ENCODE peak calls at places on chromosomes 1 and 21, in five cellular contexts. One of them, this sample, is unnamed.

GRCh38 chr1:247448107-247448778 is 9.7 kb downstream of the OR2B11 start:
- DNase-seq in heart left ventricle: peak
- DNase-seq in cardiac fibroblast: peak
- DNase-seq in epithelial cell of esophagus: peak
- DNase-seq in HFF-Myc: peak
- DNase-seq in this sample: peak

GRCh38 chr1:198088360-198089071 is 68.3 kb upstream of the NEK7 start:
- DNase-seq in heart left ventricle: no peak
- DNase-seq in cardiac fibroblast: peak
- DNase-seq in epithelial cell of esophagus: peak
- DNase-seq in HFF-Myc: no peak
- DNase-seq in this sample: peak

GRCh38 chr1:174197547-174197946 is 38.2 kb downstream of the RABGAP1L start:
- DNase-seq in heart left ventricle: no peak
- DNase-seq in cardiac fibroblast: no peak
- DNase-seq in epithelial cell of esophagus: no peak
- DNase-seq in HFF-Myc: no peak
- DNase-seq in this sample: no peak

GRCh38 chr1:226967665-226968064 is 27.6 kb downstream of the COQ8A start:
- DNase-seq in heart left ventricle: no peak
- DNase-seq in cardiac fibroblast: peak
- DNase-seq in epithelial cell of esophagus: peak
- DNase-seq in HFF-Myc: no peak
- DNase-seq in this sample: no peak

GRCh38 chr1:75083848-75084514 is 50.2 kb upstream of the LHX8 start:
- DNase-seq in heart left ventricle: no peak
- DNase-seq in cardiac fibroblast: no peak
- DNase-seq in epithelial cell of esophagus: peak
- DNase-seq in HFF-Myc: no peak
- DNase-seq in this sample: no peak

GRCh38 chr1:20846461-20847374 is 59.6 kb upstream of the HP1BP3 start:
- DNase-seq in heart left ventricle: no peak
- DNase-seq in cardiac fibroblast: no peak
- DNase-seq in epithelial cell of esophagus: no peak
- DNase-seq in HFF-Myc: no peak
- DNase-seq in this sample: no peak

GRCh38 chr1:223759273-223759672 is 46.9 kb downstream of the CAPN2 start:
- DNase-seq in heart left ventricle: no peak
- DNase-seq in cardiac fibroblast: no peak
- DNase-seq in epithelial cell of esophagus: no peak
- DNase-seq in HFF-Myc: no peak
- DNase-seq in this sample: no peak

GRCh38 chr1:203628997-203629508 is 2.4 kb downstream of the ATP2B4 start:
- DNase-seq in heart left ventricle: no peak
- DNase-seq in cardiac fibroblast: no peak
- DNase-seq in epithelial cell of esophagus: no peak
- DNase-seq in HFF-Myc: no peak
- DNase-seq in this sample: no peak

GRCh38 chr1:40477680-40478057 is 579 bp downstream of the ZFP69 start:
- DNase-seq in heart left ventricle: no peak
- DNase-seq in cardiac fibroblast: peak
- DNase-seq in epithelial cell of esophagus: peak
- DNase-seq in HFF-Myc: no peak
- DNase-seq in this sample: peak

GRCh38 chr21:38144193-38144592 is 112.6 kb upstream of the KCNJ15 start:
- DNase-seq in heart left ventricle: no peak
- DNase-seq in cardiac fibroblast: no peak
- DNase-seq in epithelial cell of esophagus: no peak
- DNase-seq in HFF-Myc: no peak
- DNase-seq in this sample: no peak

GRCh38 chr1:229117664-229118300 is 153.1 kb upstream of the RAB4A start:
- DNase-seq in heart left ventricle: peak
- DNase-seq in cardiac fibroblast: no peak
- DNase-seq in epithelial cell of esophagus: peak
- DNase-seq in HFF-Myc: no peak
- DNase-seq in this sample: no peak

GRCh38 chr1:99146129-99146848 is 118.0 kb upstream of the PLPPR4 start:
- DNase-seq in heart left ventricle: no peak
- DNase-seq in cardiac fibroblast: no peak
- DNase-seq in epithelial cell of esophagus: no peak
- DNase-seq in HFF-Myc: no peak
- DNase-seq in this sample: peak

GRCh38 chr1:59163268-59164092 is 133.4 kb upstream of the FGGY start:
- DNase-seq in heart left ventricle: no peak
- DNase-seq in cardiac fibroblast: peak
- DNase-seq in epithelial cell of esophagus: no peak
- DNase-seq in HFF-Myc: no peak
- DNase-seq in this sample: no peak

GRCh38 chr1:225973158-225973557 is 26.0 kb downstream of the SDE2 start:
- DNase-seq in heart left ventricle: no peak
- DNase-seq in cardiac fibroblast: no peak
- DNase-seq in epithelial cell of esophagus: peak
- DNase-seq in HFF-Myc: no peak
- DNase-seq in this sample: no peak

GRCh38 chr1:168945870-168946269 is 160.6 kb upstream of the ATP1B1 start:
- DNase-seq in heart left ventricle: peak
- DNase-seq in cardiac fibroblast: no peak
- DNase-seq in epithelial cell of esophagus: no peak
- DNase-seq in HFF-Myc: no peak
- DNase-seq in this sample: no peak

GRCh38 chr1:228182296-228183030 is 16.9 kb downstream of the IBA57 start:
- DNase-seq in heart left ventricle: no peak
- DNase-seq in cardiac fibroblast: no peak
- DNase-seq in epithelial cell of esophagus: no peak
- DNase-seq in HFF-Myc: no peak
- DNase-seq in this sample: no peak

GRCh38 chr1:59814180-59814900 is 409 bp upstream of the HOOK1 start:
- DNase-seq in heart left ventricle: peak
- DNase-seq in cardiac fibroblast: no peak
- DNase-seq in epithelial cell of esophagus: peak
- DNase-seq in HFF-Myc: no peak
- DNase-seq in this sample: peak

GRCh38 chr1:64654519-64655341 is 90.1 kb upstream of the RAVER2 start:
- DNase-seq in heart left ventricle: no peak
- DNase-seq in cardiac fibroblast: peak
- DNase-seq in epithelial cell of esophagus: peak
- DNase-seq in HFF-Myc: no peak
- DNase-seq in this sample: no peak

GRCh38 chr1:230320804-230321203 is 105.3 kb downstream of the PGBD5 start:
- DNase-seq in heart left ventricle: no peak
- DNase-seq in cardiac fibroblast: no peak
- DNase-seq in epithelial cell of esophagus: peak
- DNase-seq in HFF-Myc: no peak
- DNase-seq in this sample: no peak

GRCh38 chr1:109622103-109622892 is 2.7 kb downstream of the AMPD2 start:
- DNase-seq in heart left ventricle: no peak
- DNase-seq in cardiac fibroblast: no peak
- DNase-seq in epithelial cell of esophagus: no peak
- DNase-seq in HFF-Myc: no peak
- DNase-seq in this sample: no peak

GRCh38 chr1:172980456-172980855 is 70.3 kb downstream of the TNFSF18 start:
- DNase-seq in heart left ventricle: no peak
- DNase-seq in cardiac fibroblast: peak
- DNase-seq in epithelial cell of esophagus: peak
- DNase-seq in HFF-Myc: no peak
- DNase-seq in this sample: no peak

GRCh38 chr1:158037008-158037875 is 43.8 kb downstream of the KIRREL1 start:
- DNase-seq in heart left ventricle: no peak
- DNase-seq in cardiac fibroblast: no peak
- DNase-seq in epithelial cell of esophagus: no peak
- DNase-seq in HFF-Myc: no peak
- DNase-seq in this sample: no peak

GRCh38 chr1:247268390-247269045 is 12.6 kb downstream of the VN1R5 start:
- DNase-seq in heart left ventricle: no peak
- DNase-seq in cardiac fibroblast: peak
- DNase-seq in epithelial cell of esophagus: no peak
- DNase-seq in HFF-Myc: no peak
- DNase-seq in this sample: no peak

GRCh38 chr1:36517415-36517814 is 34.7 kb upstream of the CSF3R start:
- DNase-seq in heart left ventricle: no peak
- DNase-seq in cardiac fibroblast: no peak
- DNase-seq in epithelial cell of esophagus: no peak
- DNase-seq in HFF-Myc: no peak
- DNase-seq in this sample: no peak

GRCh38 chr1:151060241-151061011 is at the start of gene MLLT11:
- DNase-seq in heart left ventricle: peak
- DNase-seq in cardiac fibroblast: peak
- DNase-seq in epithelial cell of esophagus: peak
- DNase-seq in HFF-Myc: no peak
- DNase-seq in this sample: no peak

GRCh38 chr1:151061012-151061401 is 810 bp downstream of the MLLT11 start:
- DNase-seq in heart left ventricle: no peak
- DNase-seq in cardiac fibroblast: peak
- DNase-seq in epithelial cell of esophagus: no peak
- DNase-seq in HFF-Myc: no peak
- DNase-seq in this sample: no peak

GRCh38 chr1:151059342-151060240 is at the start of gene CDC42SE1:
- DNase-seq in heart left ventricle: peak
- DNase-seq in cardiac fibroblast: peak
- DNase-seq in epithelial cell of esophagus: peak
- DNase-seq in HFF-Myc: peak
- DNase-seq in this sample: peak

GRCh38 chr1:151062738-151063371 is 2.7 kb downstream of the MLLT11 start:
- DNase-seq in heart left ventricle: no peak
- DNase-seq in cardiac fibroblast: peak
- DNase-seq in epithelial cell of esophagus: peak
- DNase-seq in HFF-Myc: no peak
- DNase-seq in this sample: no peak

GRCh38 chr1:151061704-151062103 is 1.5 kb downstream of the MLLT11 start:
- DNase-seq in heart left ventricle: no peak
- DNase-seq in cardiac fibroblast: no peak
- DNase-seq in epithelial cell of esophagus: no peak
- DNase-seq in HFF-Myc: no peak
- DNase-seq in this sample: no peak
- H3K4me3 ChIP-seq in heart left ventricle: peak
- H3K4me3 ChIP-seq in cardiac fibroblast: no peak
- H3K4me3 ChIP-seq in epithelial cell of esophagus: no peak
- H3K4me3 ChIP-seq in HFF-Myc: peak
- H3K4me3 ChIP-seq in this sample: no peak

DNA sequence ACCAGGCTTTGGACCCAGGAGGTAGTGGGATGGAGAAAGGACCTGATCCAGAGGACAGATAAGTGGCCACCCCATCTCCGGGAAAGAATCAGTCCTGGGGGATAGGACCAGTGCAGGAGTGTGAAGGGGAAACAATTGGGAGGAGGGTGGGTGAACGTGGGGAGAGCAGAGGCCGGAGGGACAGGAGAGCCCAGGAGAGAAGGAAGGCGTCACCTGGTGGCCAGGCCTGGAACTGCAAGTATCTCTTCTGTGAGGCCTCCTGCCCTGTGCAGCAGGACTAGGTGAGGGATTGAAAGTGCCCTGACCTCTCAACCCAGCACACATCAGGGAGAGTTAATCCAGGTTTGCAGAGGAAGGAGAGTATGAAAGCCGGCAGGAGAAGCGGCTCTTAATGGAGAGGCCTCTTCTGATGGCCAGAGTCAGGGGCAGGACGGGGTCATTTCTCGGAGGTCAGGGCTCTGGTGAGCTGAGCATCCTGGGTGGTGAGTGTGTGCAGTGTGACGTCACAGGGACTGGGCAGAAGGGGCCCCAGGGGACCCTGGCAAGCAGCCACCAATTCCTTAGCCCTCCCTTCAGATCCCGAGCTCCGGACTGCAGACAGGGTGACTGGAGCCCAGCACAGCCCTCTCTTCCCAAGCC is 9.2 kb upstream of the LAD1 start:
- DNase-seq in heart left ventricle: peak
- DNase-seq in cardiac fibroblast: peak
- DNase-seq in epithelial cell of esophagus: peak
- DNase-seq in HFF-Myc: peak
- DNase-seq in this sample: peak
- TF ChIP-seq CTCF in heart left ventricle: peak
- TF ChIP-seq CTCF in cardiac fibroblast: peak
- TF ChIP-seq CTCF in epithelial cell of esophagus: peak
- TF ChIP-seq CTCF in HFF-Myc: peak
- TF ChIP-seq CTCF in this sample: peak

DNA sequence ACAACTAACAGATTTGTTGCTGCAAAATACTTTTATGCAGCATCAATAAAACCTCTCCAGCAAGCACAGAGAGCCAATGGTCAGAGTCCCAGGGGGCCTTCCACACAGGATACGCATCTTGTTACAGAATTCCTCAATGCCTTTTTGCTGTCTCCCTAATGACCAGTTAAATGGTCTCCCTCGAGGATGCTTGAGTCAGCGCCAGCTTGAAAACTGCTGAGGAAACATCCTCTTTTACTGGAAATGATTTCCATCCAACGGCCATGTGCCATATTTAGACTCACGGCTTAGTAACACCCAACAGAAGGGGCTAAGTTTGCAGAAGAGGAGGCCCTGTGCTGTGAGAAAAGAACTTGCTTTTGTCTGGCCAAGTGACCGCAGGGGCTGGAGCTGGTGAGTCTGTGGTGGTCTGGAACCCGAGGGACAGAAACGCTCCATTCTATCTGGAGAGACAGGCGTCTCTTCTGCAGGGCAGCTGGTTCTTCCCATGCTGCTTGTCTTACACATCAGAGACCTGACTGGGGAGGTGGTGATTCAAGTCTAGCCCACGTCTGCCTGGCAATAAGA is 496.4 kb downstream of the SETD4 start:
- DNase-seq in heart left ventricle: peak
- DNase-seq in cardiac fibroblast: peak
- DNase-seq in epithelial cell of esophagus: no peak
- DNase-seq in HFF-Myc: peak
- DNase-seq in this sample: no peak
- H3K4me3 ChIP-seq in heart left ventricle: no peak
- H3K4me3 ChIP-seq in cardiac fibroblast: no peak
- H3K4me3 ChIP-seq in epithelial cell of esophagus: no peak
- H3K4me3 ChIP-seq in HFF-Myc: no peak
- H3K4me3 ChIP-seq in this sample: no peak

DNA sequence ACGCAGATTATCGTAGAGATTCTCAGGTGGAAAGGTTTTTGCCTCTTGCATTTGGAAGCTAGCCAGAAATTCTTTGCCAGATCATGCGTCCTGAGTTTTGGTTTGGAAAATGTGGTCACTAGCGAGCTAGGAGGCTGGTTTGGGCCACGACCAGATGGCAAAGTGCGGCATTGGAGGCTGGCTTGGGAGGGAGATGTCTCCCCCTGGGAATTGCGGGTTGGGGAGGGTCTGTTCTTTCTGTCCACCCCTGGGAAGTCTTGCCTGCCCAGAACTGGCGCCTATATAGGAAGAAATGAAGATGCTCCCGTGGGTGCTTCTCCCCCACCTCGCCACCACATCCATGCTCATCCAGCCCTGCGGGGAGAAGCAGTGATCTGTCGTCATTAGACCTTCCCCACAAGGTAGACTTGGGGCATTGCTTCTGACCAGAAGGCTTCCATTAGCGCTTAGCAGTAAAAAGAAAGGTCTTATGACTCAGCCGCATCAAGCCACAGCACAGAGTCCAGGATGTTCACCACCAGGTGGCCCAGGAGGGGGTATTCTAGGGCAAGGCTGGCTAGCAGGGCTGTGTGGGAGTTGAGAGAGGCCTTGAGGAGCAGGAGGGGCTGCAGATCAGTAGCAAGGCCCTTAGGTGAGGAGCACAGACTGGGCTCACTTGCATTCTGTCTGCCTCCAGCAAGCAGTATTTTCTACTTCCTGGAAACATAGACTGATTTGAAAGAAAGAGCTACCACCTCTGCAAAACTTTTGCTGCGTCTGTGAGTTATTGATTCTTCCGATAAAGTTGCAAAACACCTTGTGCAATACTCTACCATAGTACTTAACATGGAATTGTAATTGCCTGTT is 1.5 kb upstream of the PTP4A2 start:
- DNase-seq in heart left ventricle: no peak
- DNase-seq in cardiac fibroblast: peak
- DNase-seq in epithelial cell of esophagus: peak
- DNase-seq in HFF-Myc: peak
- DNase-seq in this sample: peak
- TF ChIP-seq CTCF in heart left ventricle: no peak
- TF ChIP-seq CTCF in cardiac fibroblast: peak
- TF ChIP-seq CTCF in epithelial cell of esophagus: peak
- TF ChIP-seq CTCF in HFF-Myc: peak
- TF ChIP-seq CTCF in this sample: peak

This sample was measured in GM12865.